ENCODE peak calls at places on chromosomes 2 and 18, in six cellular contexts. C, Y, I, B, S and L are unnamed samples.

GRCh38 chr18:73715228-73715670 is 432.4 kb downstream of the FBXO15 start:
- DNase-seq in Y (no peak), C (no peak), B (no peak), S (no peak), I (peak; percentile 14), L (no peak)

GRCh38 chr18:8623549-8624106 is 14.4 kb downstream of the RAB12 start:
- DNase-seq in C (peak; percentile 16), S (peak; percentile 17), B (no peak), I (peak; percentile 12), Y (no peak), L (no peak)

GRCh38 chr18:48166336-48166875 is 235.9 kb upstream of the SMAD2 start:
- DNase-seq in Y (no peak), S (no peak), B (no peak), I (no peak), C (no peak), L (no peak)

GRCh38 chr2:10329880-10330699 is 27.4 kb downstream of the HPCAL1 start:
- DNase-seq in S (peak; percentile 39), Y (peak; percentile 81), B (no peak), C (peak; percentile 63), I (peak; percentile 16), L (peak; percentile 68)

GRCh38 chr2:169324581-169325260 is 37.6 kb downstream of the LRP2 start:
- DNase-seq in B (no peak), S (no peak), I (peak; percentile 9), C (no peak), Y (no peak), L (no peak)

GRCh38 chr2:176686328-176686727 is 417.1 kb downstream of the MTX2 start:
- DNase-seq in S (no peak), C (no peak), B (no peak), I (no peak), Y (no peak), L (no peak)

GRCh38 chr2:132604561-132604960 is 65.4 kb downstream of the LYPD1 start:
- DNase-seq in Y (no peak), B (no peak), I (no peak), S (no peak), C (no peak), L (no peak)

GRCh38 chr2:154125900-154126299 is 254.2 kb downstream of the GALNT13 start:
- DNase-seq in I (peak; percentile 41), C (no peak), S (no peak), B (no peak), Y (no peak), L (no peak)

GRCh38 chr2:219619235-219619634 is 8.2 kb upstream of the SLC4A3 start:
- DNase-seq in S (no peak), B (no peak), I (no peak), C (no peak), Y (no peak), L (no peak)

GRCh38 chr2:239162141-239162821 is 238.5 kb downstream of the HDAC4 start:
- DNase-seq in S (no peak), B (no peak), C (no peak), I (no peak), Y (no peak), L (no peak)

GRCh38 chr2:27717070-27717453 is 53.4 kb downstream of the SLC4A1AP start:
- DNase-seq in C (no peak), B (no peak), I (peak; percentile 99), Y (no peak), S (no peak), L (no peak)

GRCh38 chr18:79466591-79466990 is 70.9 kb downstream of the NFATC1 start:
- DNase-seq in Y (no peak), B (no peak), S (peak; percentile 76), C (no peak), I (no peak), L (no peak)

GRCh38 chr2:25411281-25411680 is 69.6 kb upstream of the DNMT3A start:
- DNase-seq in S (peak; percentile 33), C (no peak), Y (no peak), I (no peak), B (no peak), L (no peak)

GRCh38 chr2:64779117-64779690 is 125.5 kb upstream of the SERTAD2 start:
- DNase-seq in I (peak; percentile 67), Y (no peak), C (no peak), S (no peak), B (no peak), L (no peak)